ENCODE peak calls at places on chromosome 1, in four cellular contexts. P is A673, X is PC-9, B is neural progenitor cell. D is an unnamed sample.

GRCh38 chr1:101193733-101194169 is 43.1 kb upstream of the S1PR1 start:
- DNase-seq in P (no peak), X (peak), B (no peak), D (peak)

GRCh38 chr1:232557661-232558260 is 72.2 kb downstream of the SIPA1L2 start:
- DNase-seq in P (peak), X (no peak), B (no peak), D (no peak)

GRCh38 chr1:208027861-208028260 is 116.9 kb upstream of the CD34 start:
- DNase-seq in P (no peak), X (no peak), B (no peak), D (peak)

GRCh38 chr1:247448107-247448778 is 9.7 kb downstream of the OR2B11 start:
- DNase-seq in P (peak), X (peak), B (peak), D (peak)

GRCh38 chr1:45876000-45876399 is 72.6 kb downstream of the MAST2 start:
- DNase-seq in P (peak), X (no peak), B (no peak), D (peak)

GRCh38 chr1:106986603-106987002 is 69.9 kb upstream of the PRMT6 start:
- DNase-seq in P (peak), X (no peak), B (peak), D (no peak)

GRCh38 chr1:208170252-208170651 is 73.9 kb downstream of the PLXNA2 start:
- DNase-seq in P (peak), X (no peak), B (no peak), D (no peak)

GRCh38 chr1:178282949-178283367 is 189.1 kb downstream of the RASAL2 start:
- DNase-seq in P (peak), X (no peak), B (no peak), D (peak)

GRCh38 chr1:216596298-216596947 is 126.8 kb downstream of the ESRRG start:
- DNase-seq in P (no peak), X (no peak), B (peak), D (no peak)

GRCh38 chr1:247294282-247294681 is 37.4 kb downstream of the ZNF496 start:
- DNase-seq in P (no peak), X (no peak), B (no peak), D (peak)

GRCh38 chr1:152902676-152903075 is 5.7 kb upstream of the IVL start:
- DNase-seq in P (no peak), X (no peak), B (no peak), D (no peak)

GRCh38 chr1:6185635-6186382 is 5.7 kb upstream of the CHD5 start:
- DNase-seq in P (peak), X (no peak), B (peak), D (peak)

GRCh38 chr1:22817462-22817861 is 106.8 kb downstream of the EPHB2 start:
- DNase-seq in P (no peak), X (no peak), B (no peak), D (no peak)

GRCh38 chr1:12453400-12454343 is 164.3 kb downstream of the DHRS3 start:
- DNase-seq in P (no peak), X (no peak), B (no peak), D (peak)

GRCh38 chr1:245946905-245947304 is 560.2 kb downstream of the SMYD3 start:
- DNase-seq in P (peak), X (no peak), B (peak), D (no peak)

GRCh38 chr1:67748630-67749029 is 63.6 kb downstream of the GADD45A start:
- DNase-seq in P (peak), X (no peak), B (no peak), D (peak)

GRCh38 chr1:11804666-11805453 is 904 bp downstream of the MTHFR start:
- DNase-seq in P (peak), X (no peak), B (peak), D (peak)

GRCh38 chr1:61743432-61743705 is 1.1 kb downstream of the PATJ start:
- DNase-seq in P (no peak), X (no peak), B (no peak), D (no peak)

GRCh38 chr1:212498243-212498642 is 65.5 kb downstream of the NENF start:
- DNase-seq in P (no peak), X (peak), B (no peak), D (peak)

GRCh38 chr1:88890790-88891317 is 513 bp downstream of the GTF2B start:
- DNase-seq in P (peak), X (no peak), B (peak), D (peak)

GRCh38 chr1:213284626-213285025 is 233.6 kb downstream of the RPS6KC1 start:
- DNase-seq in P (no peak), X (no peak), B (no peak), D (peak)

GRCh38 chr1:41382531-41383090 is 21.4 kb downstream of the FOXO6 start:
- DNase-seq in P (no peak), X (peak), B (peak), D (peak)

GRCh38 chr1:155083865-155084721 is 5.5 kb downstream of the EFNA3 start:
- DNase-seq in P (peak), X (no peak), B (no peak), D (peak)

GRCh38 chr1:25675729-25676476 is 59.3 kb downstream of the MAN1C1 start:
- DNase-seq in P (no peak), X (no peak), B (no peak), D (no peak)

GRCh38 chr1:110348771-110349170 is 9.6 kb downstream of the RBM15 start:
- DNase-seq in P (no peak), X (no peak), B (no peak), D (peak)

GRCh38 chr1:236400061-236400638 is 6.1 kb downstream of the EDARADD start:
- DNase-seq in P (no peak), X (no peak), B (peak), D (no peak)

GRCh38 chr1:43225168-43225567 is 44.6 kb upstream of the TMEM125 start:
- DNase-seq in P (peak), X (no peak), B (no peak), D (peak)

GRCh38 chr1:91796390-91796654 is 89.6 kb downstream of the TGFBR3 start:
- DNase-seq in P (no peak), X (no peak), B (no peak), D (no peak)

GRCh38 chr1:91797164-91797563 is 88.8 kb downstream of the TGFBR3 start:
- DNase-seq in P (no peak), X (no peak), B (no peak), D (no peak)

GRCh38 chr1:91798241-91798648 is 87.7 kb downstream of the TGFBR3 start:
- DNase-seq in P (no peak), X (no peak), B (no peak), D (peak)

GRCh38 chr1:91793877-91794276 is 92.1 kb downstream of the TGFBR3 start:
- DNase-seq in P (no peak), X (no peak), B (no peak), D (no peak)

GRCh38 chr1:91795601-91796389 is 90.2 kb downstream of the TGFBR3 start:
- DNase-seq in P (no peak), X (peak), B (no peak), D (peak)
- TF ChIP-seq EZH2 in P (no peak), X (no peak), B (no peak), D (no peak)

DNA sequence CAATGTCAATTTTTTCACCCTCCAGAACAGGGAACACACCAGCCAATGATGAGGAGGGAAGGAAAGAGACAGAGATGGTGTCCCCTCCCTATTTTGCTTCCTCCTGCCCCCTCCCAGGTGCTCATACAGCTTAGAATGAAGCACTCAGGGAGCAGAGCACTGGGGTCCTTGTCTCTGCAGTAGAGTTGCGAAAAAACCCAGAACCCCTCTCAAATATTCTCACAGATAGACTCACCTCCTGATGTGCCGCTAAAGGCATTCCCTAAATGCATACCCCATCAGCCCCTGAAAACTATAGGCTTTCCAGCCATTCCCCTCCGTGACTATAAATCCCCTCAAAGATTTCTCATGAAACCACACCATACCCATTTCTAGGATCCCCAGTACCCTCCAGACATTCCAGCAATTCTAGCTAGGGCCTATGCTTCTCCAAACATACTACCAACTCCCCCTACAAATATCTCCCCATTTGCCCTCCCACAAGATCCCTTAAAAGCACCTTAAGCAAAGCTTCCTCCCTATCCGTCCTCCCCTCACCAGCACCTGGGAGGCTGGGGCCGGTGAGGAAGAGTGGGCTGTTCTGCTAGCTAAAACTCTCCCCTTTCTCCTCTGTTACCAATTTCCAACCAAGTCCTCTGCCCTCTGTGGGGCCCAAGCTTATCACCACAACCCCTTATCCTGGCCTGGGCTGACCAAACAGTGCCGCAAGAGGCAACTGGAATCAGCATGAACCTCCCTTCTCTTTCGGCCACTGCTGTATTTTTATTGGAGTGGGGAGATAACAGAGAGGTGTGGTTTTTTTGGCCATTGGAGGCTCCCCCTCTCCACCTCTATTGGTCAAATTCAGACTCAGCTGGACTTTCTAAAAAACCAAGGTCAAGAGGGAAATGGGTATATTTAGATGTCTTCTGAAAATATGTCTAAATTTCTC is 54.7 kb downstream of the RHBG start:
- DNase-seq in P (no peak), X (no peak), B (no peak), D (no peak)
- TF ChIP-seq EZH2 in P (no peak), X (no peak), B (peak), D (peak)

GRCh38 chr1:184082541-184082940 is 31.0 kb downstream of the TSEN15 start:
- DNase-seq in P (no peak), X (no peak), B (no peak), D (no peak)

GRCh38 chr1:184083016-184083415 is 31.5 kb downstream of the TSEN15 start:
- DNase-seq in P (no peak), X (no peak), B (no peak), D (no peak)

GRCh38 chr1:184085667-184086066 is 34.1 kb downstream of the TSEN15 start:
- DNase-seq in P (no peak), X (no peak), B (no peak), D (no peak)

GRCh38 chr1:184093071-184093470 is 41.5 kb downstream of the TSEN15 start:
- DNase-seq in P (no peak), X (no peak), B (no peak), D (no peak)

DNA sequence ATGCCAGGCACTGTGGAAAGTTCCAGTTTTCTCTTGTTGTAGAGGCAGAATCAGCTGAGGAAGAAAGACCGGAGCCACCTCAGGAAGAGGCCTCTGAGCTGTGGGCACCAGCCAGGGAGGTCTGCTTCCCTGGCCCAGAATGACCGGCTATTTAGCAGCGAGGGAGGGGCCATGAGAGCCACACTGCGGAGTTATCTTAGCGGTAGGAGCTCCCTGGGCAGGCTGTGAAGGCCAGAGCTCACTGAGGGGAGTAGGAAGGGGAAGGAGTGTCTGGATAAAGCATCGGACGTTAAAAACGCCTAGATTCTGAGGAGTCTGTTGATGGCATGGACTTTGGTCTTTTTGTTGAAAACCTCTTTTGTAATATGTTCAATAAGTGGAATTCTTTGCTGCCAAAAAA is 36.5 kb downstream of the TSEN15 start:
- DNase-seq in P (no peak), X (no peak), B (no peak), D (no peak)
- TF ChIP-seq EZH2 in P (no peak), X (no peak), B (no peak), D (no peak)

GRCh38 chr1:47452426-47452825 is 14.6 kb downstream of the FOXD2 start:
- DNase-seq in P (no peak), X (no peak), B (peak), D (no peak)

GRCh38 chr1:47445823-47446567 is 8.2 kb downstream of the FOXD2 start:
- DNase-seq in P (no peak), X (no peak), B (no peak), D (no peak)

GRCh38 chr1:47450606-47451005 is 12.8 kb downstream of the FOXD2 start:
- DNase-seq in P (no peak), X (no peak), B (no peak), D (no peak)

GRCh38 chr1:47448462-47449233 is 10.8 kb downstream of the FOXD2 start:
- DNase-seq in P (no peak), X (no peak), B (no peak), D (no peak)

GRCh38 chr1:47449702-47450552 is 12.1 kb downstream of the FOXD2 start:
- DNase-seq in P (no peak), X (no peak), B (peak), D (peak)
- TF ChIP-seq EZH2 in P (no peak), X (no peak), B (peak), D (no peak)

GRCh38 chr1:2019571-2020309 is 595 bp downstream of the GABRD start:
- DNase-seq in P (no peak), X (no peak), B (peak), D (peak)

GRCh38 chr1:2020310-2020655 is 1.1 kb downstream of the GABRD start:
- DNase-seq in P (no peak), X (no peak), B (no peak), D (no peak)

GRCh38 chr1:2019162-2019542 is at the start of gene GABRD:
- DNase-seq in P (peak), X (no peak), B (peak), D (peak)

GRCh38 chr1:2016123-2016522 is 3.0 kb upstream of the GABRD start:
- DNase-seq in P (no peak), X (no peak), B (no peak), D (no peak)

GRCh38 chr1:2018217-2019161 is 656 bp upstream of the GABRD start:
- DNase-seq in P (no peak), X (no peak), B (peak), D (no peak)
- TF ChIP-seq EZH2 in P (no peak), X (no peak), B (no peak), D (no peak)

D was measured in GM23248.